ENCODE peak calls at places on chromosomes 3 and 15, in five cellular contexts. P is stomach, W is tibial nerve, A is SK-N-SH, Q is transverse colon. E is an unnamed sample.

GRCh38 chr3:71893120-71893519 is 108.2 kb upstream of the PROK2 start:
- DNase-seq in P (no peak), W (no peak), A (peak; percentile 39), Q (no peak), E (no peak)

GRCh38 chr15:56917652-56918045 is 795 bp upstream of the TCF12 start:
- DNase-seq in P (no peak), W (peak; percentile 21), A (no peak), Q (no peak), E (no peak)

GRCh38 chr3:177875786-177876476 is 660.3 kb upstream of the KCNMB2 start:
- DNase-seq in P (no peak), W (no peak), A (peak; percentile 33), Q (no peak), E (no peak)

GRCh38 chr15:67824900-67825879 is at the start of gene SKOR1:
- DNase-seq in P (no peak), W (no peak), A (peak; percentile 65), Q (no peak), E (no peak)

GRCh38 chr15:73922186-73923151 is 3.8 kb upstream of the LOXL1 start:
- DNase-seq in P (no peak), W (no peak), A (no peak), Q (no peak), E (peak; percentile 62)

GRCh38 chr3:122635789-122636188 is 44.9 kb upstream of the PARP14 start:
- DNase-seq in P (no peak), W (no peak), A (no peak), Q (no peak), E (no peak)

GRCh38 chr15:96326551-96327154 is 3.8 kb upstream of the NR2F2 start:
- DNase-seq in P (peak; percentile 61), W (peak; percentile 47), A (no peak), Q (peak; percentile 30), E (peak; percentile 70)

GRCh38 chr3:33438284-33438668 is 1.9 kb downstream of the UBP1 start:
- DNase-seq in P (no peak), W (no peak), A (no peak), Q (no peak), E (no peak)

GRCh38 chr3:83218383-83219200 is 1457.1 kb upstream of the GBE1 start:
- DNase-seq in P (no peak), W (no peak), A (peak; percentile 2), Q (no peak), E (no peak)

GRCh38 chr3:172522871-172523818 is at the start of gene TNFSF10:
- DNase-seq in P (peak; percentile 77), W (peak; percentile 57), A (no peak), Q (peak; percentile 87), E (peak; percentile 61)

GRCh38 chr3:166526878-166527277 is 689.7 kb upstream of the BCHE start:
- DNase-seq in P (no peak), W (no peak), A (no peak), Q (no peak), E (no peak)
- TF ChIP-seq EP300 in P (no peak), W (no peak), A (no peak), Q (no peak), E (no peak)

GRCh38 chr3:105972069-105972468 is 103.3 kb upstream of the CBLB start:
- DNase-seq in P (no peak), W (no peak), A (no peak), Q (no peak), E (no peak)
- TF ChIP-seq EP300 in P (no peak), W (no peak), A (no peak), Q (no peak), E (no peak)

DNA sequence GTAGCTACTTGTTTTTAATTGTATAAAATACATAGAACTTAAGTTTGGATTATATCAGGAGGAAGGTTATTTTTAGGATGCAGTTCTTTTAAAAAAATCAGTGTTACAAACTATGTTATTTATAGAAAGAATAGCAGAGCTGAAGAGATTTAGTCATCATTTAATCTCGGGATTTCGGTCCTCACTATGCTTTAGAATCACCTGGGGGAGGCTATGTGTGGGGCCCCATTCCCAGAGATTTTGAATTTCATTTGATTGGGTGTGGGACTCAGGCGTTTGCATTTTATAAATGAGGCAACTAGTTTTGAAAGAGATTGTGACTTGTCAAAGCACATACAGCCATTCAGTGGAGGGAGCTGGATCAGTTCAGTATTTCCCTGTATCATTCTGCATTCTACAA is 36.8 kb downstream of the TFG start:
- DNase-seq in P (no peak), W (no peak), A (no peak), Q (no peak), E (no peak)
- TF ChIP-seq EP300 in P (no peak), W (no peak), A (no peak), Q (no peak), E (no peak)

GRCh38 chr3:64595253-64595694 is 92.5 kb downstream of the ADAMTS9 start:
- DNase-seq in P (no peak), W (peak; percentile 67), A (no peak), Q (peak; percentile 16), E (peak; percentile 73)
- TF ChIP-seq EP300 in P (peak; percentile 3), W (peak; percentile 87), A (no peak), Q (no peak), E (peak; percentile 62)

GRCh38 chr3:167033866-167034265 is 346.2 kb downstream of the ZBBX start:
- DNase-seq in P (no peak), W (no peak), A (no peak), Q (no peak), E (no peak)

GRCh38 chr3:167031364-167032049 is 348.6 kb downstream of the ZBBX start:
- DNase-seq in P (no peak), W (no peak), A (no peak), Q (no peak), E (no peak)

GRCh38 chr3:167032267-167032876 is 347.7 kb downstream of the ZBBX start:
- DNase-seq in P (no peak), W (no peak), A (peak; percentile 9), Q (no peak), E (no peak)

DNA sequence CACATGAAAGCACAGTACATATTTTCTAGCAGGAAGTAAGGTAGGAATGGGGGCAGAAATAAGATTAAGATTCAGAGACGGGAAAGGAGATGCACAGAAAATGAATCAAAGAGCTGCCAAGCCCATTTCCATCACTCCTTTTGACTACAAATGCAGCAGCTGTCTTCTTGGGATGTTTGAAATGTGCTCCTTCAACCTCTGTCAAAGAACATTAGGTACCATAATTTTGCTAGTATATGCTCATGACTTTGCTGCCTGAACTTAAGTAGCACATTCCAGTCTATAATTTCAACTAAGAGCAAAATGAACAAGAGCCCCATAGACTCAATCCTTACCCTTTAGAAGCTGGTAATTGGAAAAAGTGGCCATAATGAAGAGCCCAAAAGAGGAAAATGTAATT is 350.0 kb downstream of the ZBBX start:
- DNase-seq in P (no peak), W (no peak), A (no peak), Q (no peak), E (no peak)
- TF ChIP-seq EP300 in P (no peak), W (no peak), A (no peak), Q (no peak), E (no peak)

GRCh38 chr3:159634414-159634813 is 354.2 kb upstream of the IL12A start:
- DNase-seq in P (no peak), W (no peak), A (no peak), Q (no peak), E (no peak)
- TF ChIP-seq EP300 in P (no peak), W (no peak), A (no peak), Q (no peak), E (no peak)

DNA sequence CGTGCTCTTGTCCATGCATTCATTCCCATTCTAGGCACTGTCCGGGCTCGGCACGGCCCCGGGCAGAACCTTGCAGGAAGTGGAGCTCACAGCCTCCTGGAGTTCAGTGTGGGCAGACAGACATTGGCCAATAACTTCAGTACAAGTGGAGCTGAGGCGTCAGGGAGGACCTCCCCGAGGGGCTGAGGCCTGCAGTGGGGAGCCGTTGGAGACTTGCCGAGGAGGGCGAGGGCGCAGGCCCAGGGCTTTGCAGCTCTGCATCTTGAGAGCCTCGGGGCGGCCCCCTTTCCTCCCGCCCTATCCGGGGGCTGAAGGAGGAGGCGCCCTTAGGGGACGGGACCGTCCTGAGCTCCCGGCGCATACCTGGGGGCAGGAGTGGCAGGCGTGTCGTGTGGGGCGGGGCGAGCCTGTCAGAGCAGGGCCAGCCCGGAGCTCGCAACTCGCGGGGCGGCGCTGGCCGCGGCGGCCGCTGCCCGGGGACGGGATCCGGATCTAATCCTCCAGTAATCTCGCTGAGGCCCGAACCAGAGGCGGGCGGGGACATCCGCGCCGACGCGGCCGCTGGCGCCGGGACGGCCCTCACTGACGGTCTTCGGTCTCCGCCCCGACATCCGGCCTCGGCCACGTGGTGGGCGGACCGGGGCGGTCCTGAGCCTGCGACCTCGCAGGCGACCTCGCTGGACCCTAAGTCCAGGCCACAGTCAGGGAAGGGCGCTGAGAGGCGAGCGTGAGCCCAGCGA is at the start of gene ACY1:
- DNase-seq in P (peak; percentile 92), W (peak; percentile 68), A (peak; percentile 97), Q (peak; percentile 92), E (peak; percentile 85)
- TF ChIP-seq EP300 in P (no peak), W (peak; percentile 71), A (no peak), Q (no peak), E (no peak)

DNA sequence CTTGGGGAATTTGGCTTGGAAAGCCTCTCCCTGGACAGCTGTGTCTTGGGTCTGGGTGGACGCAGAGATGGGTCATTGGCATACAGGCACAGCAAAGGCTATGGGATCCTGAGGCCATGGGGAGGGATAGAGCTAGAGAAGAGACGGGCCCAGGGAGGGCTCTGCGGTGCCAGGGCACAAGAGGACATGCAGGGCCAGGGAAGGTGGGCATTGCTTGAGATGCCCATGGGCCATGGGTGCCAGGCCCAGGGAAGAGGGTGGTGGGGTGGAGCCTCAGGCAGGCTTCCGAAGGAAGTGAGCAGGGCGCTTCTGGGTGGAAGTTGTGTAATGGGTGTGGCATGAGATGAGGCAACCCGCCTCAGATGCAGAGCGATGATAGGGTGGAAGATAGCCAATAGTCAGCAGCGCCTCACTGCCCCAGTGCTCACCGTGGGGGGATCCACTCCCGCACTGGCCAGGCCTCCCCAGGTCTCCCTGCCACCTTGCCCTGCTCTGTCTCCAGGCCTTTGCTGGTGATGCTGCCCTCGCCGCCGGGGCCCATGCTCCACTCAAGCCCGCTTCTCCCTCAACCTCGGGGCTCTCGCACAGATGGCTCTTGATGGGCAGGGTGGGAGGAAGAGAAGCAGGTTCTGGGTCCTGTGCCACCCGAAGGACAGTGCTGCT is 51.4 kb downstream of the DNAJB8 start:
- DNase-seq in P (no peak), W (no peak), A (peak; percentile 57), Q (no peak), E (no peak)
- TF ChIP-seq EP300 in P (no peak), W (no peak), A (no peak), Q (no peak), E (no peak)

GRCh38 chr3:153138267-153139210 is 23.5 kb upstream of the RAP2B start:
- DNase-seq in P (peak; percentile 70), W (peak; percentile 24), A (no peak), Q (peak; percentile 82), E (no peak)
- TF ChIP-seq EP300 in P (no peak), W (peak; percentile 78), A (peak; percentile 85), Q (peak; percentile 42), E (no peak)

E was measured in ovary.